ENCODE peak calls at places on chromosomes 12 and 14, in seven cellular contexts. R is cardiac fibroblast, U is A549, W is BE2C, I is lower lobe of right lung, K is spleen, Y is AG09309. B is an unnamed sample.

GRCh38 chr12:113439606-113440030 is 17.4 kb downstream of the SDSL start:
- DNase-seq in R (peak), U (peak), W (peak), I (no peak), K (no peak), Y (no peak), B (no peak)

GRCh38 chr12:77830502-77830901 is at the start of gene NAV3:
- DNase-seq in R (peak), U (no peak), W (no peak), I (no peak), K (no peak), Y (no peak), B (no peak)

GRCh38 chr14:64279719-64280668 is 14.2 kb downstream of the ESR2 start:
- DNase-seq in R (no peak), U (peak), W (no peak), I (no peak), K (no peak), Y (no peak), B (no peak)

GRCh38 chr14:31080060-31080459 is 53.9 kb upstream of the STRN3 start:
- DNase-seq in R (no peak), U (peak), W (no peak), I (no peak), K (no peak), Y (no peak), B (no peak)

GRCh38 chr14:52119030-52119429 is 50.2 kb upstream of the NID2 start:
- DNase-seq in R (no peak), U (no peak), W (no peak), I (no peak), K (no peak), Y (no peak), B (no peak)

GRCh38 chr12:45010051-45010450 is 40.8 kb downstream of the DBX2 start:
- DNase-seq in R (no peak), U (no peak), W (no peak), I (no peak), K (no peak), Y (no peak), B (no peak)

GRCh38 chr14:97777622-97778021 is 980.4 kb downstream of the VRK1 start:
- DNase-seq in R (no peak), U (no peak), W (no peak), I (no peak), K (no peak), Y (no peak), B (no peak)

GRCh38 chr12:110937104-110937641 is 16.8 kb upstream of the MYL2 start:
- DNase-seq in R (peak), U (peak), W (peak), I (peak), K (peak), Y (no peak), B (no peak)

GRCh38 chr14:34569750-34570149 is 30.2 kb upstream of the EAPP start:
- DNase-seq in R (no peak), U (no peak), W (no peak), I (no peak), K (no peak), Y (no peak), B (no peak)

GRCh38 chr12:4701383-4701782 is 18.8 kb upstream of the GALNT8 start:
- DNase-seq in R (peak), U (no peak), W (no peak), I (no peak), K (no peak), Y (no peak), B (no peak)

GRCh38 chr12:56994231-56994746 is 12.1 kb downstream of the ZBTB39 start:
- DNase-seq in R (no peak), U (no peak), W (no peak), I (no peak), K (peak), Y (no peak), B (no peak)

GRCh38 chr12:47819902-47820630 is at the start of gene HDAC7:
- DNase-seq in R (peak), U (peak), W (peak), I (peak), K (peak), Y (no peak), B (no peak)

GRCh38 chr12:26031318-26031717 is 72.8 kb downstream of the RASSF8 start:
- DNase-seq in R (no peak), U (no peak), W (no peak), I (no peak), K (no peak), Y (no peak), B (no peak)

GRCh38 chr12:15772405-15773018 is 16.7 kb downstream of the EPS8 start:
- DNase-seq in R (peak), U (peak), W (no peak), I (no peak), K (no peak), Y (no peak), B (no peak)

GRCh38 chr14:101185081-101185835 is 281.7 kb upstream of the RTL1 start:
- DNase-seq in R (no peak), U (no peak), W (no peak), I (no peak), K (peak), Y (no peak), B (no peak)

GRCh38 chr12:106924458-106924857 is 31.2 kb upstream of the TMEM263 start:
- DNase-seq in R (no peak), U (no peak), W (no peak), I (no peak), K (no peak), Y (no peak), B (no peak)

DNA sequence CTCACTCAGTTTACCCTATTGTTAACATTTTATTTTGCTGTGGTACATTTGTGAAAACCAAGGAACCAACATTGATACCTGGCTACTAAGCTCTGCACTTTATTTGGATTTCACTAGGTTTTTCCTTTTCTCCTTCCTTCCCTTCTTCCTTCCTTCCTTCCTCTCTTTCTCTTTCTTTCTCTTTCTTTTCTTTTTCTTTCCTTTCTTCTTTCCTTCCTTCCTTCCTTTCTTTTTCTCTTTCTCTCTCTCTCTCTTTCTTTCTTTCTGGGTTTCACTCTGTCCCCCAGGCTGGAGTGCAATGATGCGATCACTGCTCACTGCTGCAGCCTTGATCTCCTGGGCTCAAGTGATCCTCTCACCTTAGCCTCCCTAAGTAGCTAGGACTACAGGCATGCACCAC is 29.1 kb upstream of the TMEM263 start:
- DNase-seq in R (no peak), U (no peak), W (no peak), I (no peak), K (no peak), Y (no peak), B (no peak)
- TF ChIP-seq CTCF in R (no peak), U (no peak), W (no peak), I (no peak), K (no peak), Y (no peak), B (no peak)

GRCh38 chr12:65871865-65872645 is 47.8 kb downstream of the HMGA2 start:
- DNase-seq in R (no peak), U (no peak), W (no peak), I (no peak), K (no peak), Y (no peak), B (no peak)

GRCh38 chr12:65867428-65867827 is 43.1 kb downstream of the HMGA2 start:
- DNase-seq in R (peak), U (no peak), W (no peak), I (no peak), K (no peak), Y (peak), B (no peak)

GRCh38 chr12:65868133-65868705 is 43.9 kb downstream of the HMGA2 start:
- DNase-seq in R (peak), U (no peak), W (no peak), I (no peak), K (no peak), Y (peak), B (no peak)

DNA sequence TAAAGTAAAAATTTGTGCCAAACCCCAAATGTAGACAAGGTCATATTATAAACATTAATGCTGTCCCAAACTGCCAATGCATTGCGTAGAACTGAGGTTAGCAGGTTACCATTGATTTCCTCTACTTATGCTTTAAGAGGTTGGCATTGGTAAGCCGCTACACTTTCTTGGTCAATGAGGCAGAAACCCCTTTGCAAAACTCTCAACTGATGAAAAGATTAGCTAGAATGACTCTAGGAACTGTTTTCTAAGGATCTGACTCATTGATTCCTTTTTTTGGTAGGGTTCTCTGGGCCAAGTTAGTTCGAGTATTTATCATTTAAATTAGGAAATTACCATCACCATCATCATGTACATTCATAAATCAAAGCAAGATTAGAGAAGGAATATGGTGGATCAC is 44.6 kb downstream of the HMGA2 start:
- DNase-seq in R (no peak), U (no peak), W (no peak), I (no peak), K (no peak), Y (no peak), B (no peak)
- H3K4me3 ChIP-seq in R (no peak), U (no peak), W (no peak), I (no peak), K (no peak), Y (no peak), B (no peak)

GRCh38 chr12:117444781-117445180 is 83.4 kb upstream of the NOS1 start:
- DNase-seq in R (no peak), U (no peak), W (no peak), I (no peak), K (no peak), Y (no peak), B (no peak)

GRCh38 chr12:117441751-117442150 is 80.3 kb upstream of the NOS1 start:
- DNase-seq in R (no peak), U (peak), W (no peak), I (no peak), K (no peak), Y (peak), B (peak)

GRCh38 chr12:117440384-117440783 is 79.0 kb upstream of the NOS1 start:
- DNase-seq in R (no peak), U (no peak), W (no peak), I (no peak), K (no peak), Y (no peak), B (no peak)

GRCh38 chr12:117438809-117439208 is 77.4 kb upstream of the NOS1 start:
- DNase-seq in R (no peak), U (no peak), W (no peak), I (no peak), K (no peak), Y (no peak), B (no peak)

DNA sequence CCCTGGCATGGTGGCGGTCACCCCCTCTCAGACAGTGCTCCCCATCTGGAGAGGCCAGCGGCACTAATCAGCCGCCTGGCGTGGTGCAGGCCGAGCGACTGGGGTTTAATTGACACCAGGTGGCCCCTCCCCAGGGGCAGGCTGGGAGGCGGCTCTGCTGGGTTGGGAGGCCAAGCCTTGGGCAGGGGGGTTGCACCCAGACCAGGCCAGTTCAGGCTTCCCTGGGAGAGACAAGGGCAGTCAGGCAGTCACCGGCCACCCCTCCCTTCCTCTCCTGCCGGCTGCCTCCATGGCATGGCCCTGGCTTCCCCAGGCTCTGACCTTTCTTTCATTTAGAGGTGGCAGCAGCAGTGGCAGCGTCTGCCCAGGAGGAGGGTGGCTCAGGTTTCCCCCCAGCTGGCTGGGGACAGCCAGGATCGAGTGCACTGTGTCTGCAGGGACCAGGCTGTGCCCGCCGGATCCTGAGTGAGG is 78.1 kb upstream of the NOS1 start:
- DNase-seq in R (no peak), U (no peak), W (peak), I (no peak), K (no peak), Y (no peak), B (no peak)
- TF ChIP-seq CTCF in R (no peak), U (no peak), W (no peak), I (no peak), K (no peak), Y (no peak), B (no peak)

DNA sequence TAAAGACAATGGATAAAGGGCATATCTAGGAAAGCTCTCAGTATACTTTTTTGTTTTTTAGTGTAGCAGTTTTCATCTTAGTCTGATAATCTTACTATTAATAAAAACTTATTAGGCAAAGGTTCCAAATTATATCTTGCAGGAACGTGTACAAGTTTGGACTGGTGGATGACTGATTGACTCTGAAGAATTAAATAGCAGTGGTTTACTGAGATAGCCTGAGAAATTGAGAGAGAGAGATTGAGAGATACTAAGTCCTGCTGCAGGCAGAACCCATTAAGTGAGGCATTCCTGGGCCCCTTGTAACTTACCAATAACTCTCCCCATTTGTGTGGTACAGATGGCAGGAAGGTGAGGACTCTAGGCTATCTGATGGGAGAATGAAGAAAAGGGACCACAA is 80.2 kb upstream of the SLC38A2 start:
- DNase-seq in R (no peak), U (no peak), W (no peak), I (no peak), K (no peak), Y (no peak), B (no peak)
- H3K4me3 ChIP-seq in R (no peak), U (no peak), W (no peak), I (no peak), K (no peak), Y (no peak), B (no peak)

GRCh38 chr12:79884401-79885006 is 50.4 kb downstream of the PPP1R12A start:
- DNase-seq in R (no peak), U (no peak), W (no peak), I (no peak), K (no peak), Y (no peak), B (no peak)

GRCh38 chr12:79885956-79886490 is 48.9 kb downstream of the PPP1R12A start:
- DNase-seq in R (peak), U (no peak), W (no peak), I (no peak), K (no peak), Y (no peak), B (no peak)

GRCh38 chr12:79887912-79888311 is 47.0 kb downstream of the PPP1R12A start:
- DNase-seq in R (no peak), U (no peak), W (no peak), I (no peak), K (no peak), Y (no peak), B (no peak)

GRCh38 chr12:79883216-79883615 is 51.7 kb downstream of the PPP1R12A start:
- DNase-seq in R (no peak), U (no peak), W (no peak), I (no peak), K (no peak), Y (no peak), B (no peak)

GRCh38 chr12:79886917-79887519 is 47.9 kb downstream of the PPP1R12A start:
- DNase-seq in R (peak), U (peak), W (no peak), I (no peak), K (no peak), Y (peak), B (no peak)
- TF ChIP-seq CTCF in R (peak), U (peak), W (peak), I (peak), K (peak), Y (peak), B (peak)

GRCh38 chr14:20343855-20344205 is 395 bp downstream of the PARP2 start:
- DNase-seq in R (peak), U (no peak), W (no peak), I (no peak), K (no peak), Y (no peak), B (no peak)
- H3K4me3 ChIP-seq in R (peak), U (peak), W (peak), I (peak), K (peak), Y (peak), B (peak)

GRCh38 chr14:102982852-102983470 is 60.5 kb downstream of the AMN start:
- DNase-seq in R (no peak), U (no peak), W (no peak), I (no peak), K (peak), Y (no peak), B (no peak)
- TF ChIP-seq CTCF in R (no peak), U (no peak), W (peak), I (no peak), K (no peak), Y (no peak), B (no peak)

B was measured in epithelial cell of proximal tubule.